ENCODE peak calls at places on chromosomes 4 and X, in eight cellular contexts. W is SJSA1; Z is activated effector memory CD4-positive, alpha-beta T cell treated with Interleukin-2 at 50 U/mL for 16 hours; C is GM03348; I is Kasumi-1; M is cardiac muscle cell; S is effector CD4-positive, alpha-beta T cell; X is WTC11. V is an unnamed sample.

GRCh38 chr4:3254302-3255131 is 5.6 kb downstream of the MSANTD1 start:
- DNase-seq in W (peak), Z (no peak), C (no peak), I (no peak), M (no peak), S (no peak), X (peak), V (no peak)

GRCh38 chr4:4860803-4861591 is 1.5 kb downstream of the MSX1 start:
- DNase-seq in W (peak), Z (no peak), C (peak), I (no peak), M (no peak), S (no peak), X (peak), V (no peak)

GRCh38 chr4:183129675-183130074 is 30.6 kb downstream of the WWC2 start:
- DNase-seq in W (no peak), Z (no peak), C (no peak), I (no peak), M (no peak), S (no peak), X (no peak), V (no peak)

GRCh38 chrX:10828640-10829039 is 208.3 kb upstream of the MID1 start:
- DNase-seq in W (no peak), Z (no peak), C (no peak), I (no peak), M (no peak), S (no peak), X (no peak), V (no peak)

GRCh38 chr4:185567828-185568442 is 32.6 kb upstream of the PDLIM3 start:
- DNase-seq in W (no peak), Z (no peak), C (peak), I (no peak), M (no peak), S (no peak), X (no peak), V (no peak)

GRCh38 chr4:96052827-96053226 is 212.9 kb downstream of the PDHA2 start:
- DNase-seq in W (no peak), Z (no peak), C (no peak), I (no peak), M (no peak), S (no peak), X (no peak), V (no peak)

GRCh38 chr4:8013976-8014726 is 74.5 kb upstream of the AFAP1 start:
- DNase-seq in W (no peak), Z (no peak), C (no peak), I (no peak), M (no peak), S (no peak), X (no peak), V (no peak)

GRCh38 chr4:77110707-77111106 is 34.9 kb upstream of the CCNI start:
- DNase-seq in W (no peak), Z (no peak), C (no peak), I (no peak), M (no peak), S (no peak), X (no peak), V (no peak)

GRCh38 chr4:165711912-165712311 is 161.1 kb upstream of the TLL1 start:
- DNase-seq in W (no peak), Z (no peak), C (no peak), I (no peak), M (no peak), S (no peak), X (no peak), V (no peak)

GRCh38 chrX:135112096-135112729 is 8.1 kb downstream of the ETDB start:
- DNase-seq in W (peak), Z (peak), C (no peak), I (peak), M (peak), S (peak), X (peak), V (no peak)

GRCh38 chr4:111064342-111064993 is 441.6 kb upstream of the PITX2 start:
- DNase-seq in W (peak), Z (no peak), C (peak), I (peak), M (no peak), S (no peak), X (no peak), V (no peak)

GRCh38 chr4:1874207-1874606 is 3.0 kb downstream of the NSD2 start:
- DNase-seq in W (no peak), Z (no peak), C (no peak), I (no peak), M (no peak), S (no peak), X (no peak), V (no peak)